ENCODE peak calls at places on chromosomes 7 and 10, in five cellular contexts. U, T, X, D and S are unnamed samples.

GRCh38 chr7:100803398-100804161 is 23.7 kb downstream of the EPHB4 start:
- DNase-seq in U (no peak), T (peak; percentile 85), X (peak; percentile 85), D (peak; percentile 63), S (peak; percentile 94)

GRCh38 chr7:82696631-82697030 is 253.1 kb upstream of the CACNA2D1 start:
- DNase-seq in U (no peak), T (no peak), X (no peak), D (no peak), S (no peak)

GRCh38 chr10:44293306-44293778 is 91.6 kb downstream of the CXCL12 start:
- DNase-seq in U (no peak), T (no peak), X (no peak), D (no peak), S (peak; percentile 38)

GRCh38 chr7:1091644-1092027 is 3.7 kb downstream of the GPER1 start:
- DNase-seq in U (no peak), T (no peak), X (no peak), D (no peak), S (no peak)

GRCh38 chr10:115660391-115660790 is 567.2 kb downstream of the ATRNL1 start:
- DNase-seq in U (no peak), T (no peak), X (no peak), D (no peak), S (no peak)

GRCh38 chr10:15370212-15370740 is 813 bp downstream of the FAM171A1 start:
- DNase-seq in U (peak; percentile 38), T (no peak), X (peak; percentile 10), D (no peak), S (peak; percentile 38)

GRCh38 chr10:132647424-132647823 is 109.8 kb downstream of the INPP5A start:
- DNase-seq in U (no peak), T (no peak), X (no peak), D (no peak), S (no peak)

GRCh38 chr10:5400843-5401242 is 3.8 kb downstream of the TUBAL3 start:
- DNase-seq in U (no peak), T (peak; percentile 76), X (no peak), D (no peak), S (no peak)

GRCh38 chr7:150951181-150951520 is 27.0 kb downstream of the KCNH2 start:
- DNase-seq in U (no peak), T (no peak), X (no peak), D (no peak), S (no peak)

GRCh38 chr10:96910488-96911395 is 78.6 kb downstream of the LCOR start:
- DNase-seq in U (no peak), T (peak; percentile 9), X (peak; percentile 18), D (no peak), S (peak; percentile 69)

GRCh38 chr10:44715081-44715480 is 196.1 kb upstream of the TMEM72 start:
- DNase-seq in U (no peak), T (no peak), X (no peak), D (no peak), S (peak; percentile 18)

GRCh38 chr10:93754761-93755160 is 3.0 kb upstream of the LGI1 start:
- DNase-seq in U (no peak), T (no peak), X (no peak), D (no peak), S (no peak)

GRCh38 chr10:33133557-33133956 is 175.5 kb upstream of the ITGB1 start:
- DNase-seq in U (no peak), T (no peak), X (no peak), D (no peak), S (no peak)

GRCh38 chr10:132422169-132422691 is 25.2 kb downstream of the PWWP2B start:
- DNase-seq in U (no peak), T (peak; percentile 77), X (no peak), D (no peak), S (no peak)

GRCh38 chr7:39312254-39312989 is 253.8 kb upstream of the YAE1 start:
- DNase-seq in U (no peak), T (no peak), X (no peak), D (no peak), S (no peak)

GRCh38 chr7:121137580-121137979 is 149.1 kb downstream of the CPED1 start:
- DNase-seq in U (no peak), T (no peak), X (no peak), D (no peak), S (no peak)

GRCh38 chr7:7639421-7639820 is 1.1 kb upstream of the UMAD1 start:
- DNase-seq in U (no peak), T (no peak), X (no peak), D (no peak), S (peak; percentile 3)

GRCh38 chr7:64887756-64888508 is 15.1 kb upstream of the ZNF273 start:
- DNase-seq in U (peak; percentile 62), T (peak; percentile 11), X (no peak), D (no peak), S (no peak)

GRCh38 chr10:48253970-48254657 is 20.4 kb downstream of the FRMPD2 start:
- DNase-seq in U (no peak), T (no peak), X (no peak), D (peak; percentile 73), S (peak; percentile 56)

GRCh38 chr7:16891338-16891737 is 9.6 kb upstream of the AGR3 start:
- DNase-seq in U (peak; percentile 64), T (no peak), X (peak; percentile 9), D (peak; percentile 29), S (peak; percentile 72)

GRCh38 chr10:47445720-47446119 is 38.2 kb downstream of the ANXA8 start:
- DNase-seq in U (no peak), T (no peak), X (no peak), D (no peak), S (no peak)

GRCh38 chr10:117987242-117987909 is 59.4 kb downstream of the RAB11FIP2 start:
- DNase-seq in U (no peak), T (no peak), X (no peak), D (no peak), S (no peak)

GRCh38 chr10:60664859-60665258 is 113.4 kb upstream of the CDK1 start:
- DNase-seq in U (no peak), T (no peak), X (no peak), D (no peak), S (no peak)

GRCh38 chr7:141562036-141562435 is 10.8 kb downstream of the AGK start:
- DNase-seq in U (no peak), T (no peak), X (no peak), D (no peak), S (no peak)

GRCh38 chr10:132011027-132011426 is 29.3 kb upstream of the BNIP3 start:
- DNase-seq in U (no peak), T (no peak), X (peak; percentile 31), D (no peak), S (no peak)

GRCh38 chr7:44727346-44728262 is 21.0 kb upstream of the ZMIZ2 start:
- DNase-seq in U (no peak), T (no peak), X (no peak), D (peak; percentile 67), S (peak; percentile 80)

GRCh38 chr7:134789967-134790685 is 10.7 kb downstream of the CALD1 start:
- DNase-seq in U (no peak), T (no peak), X (peak; percentile 68), D (no peak), S (peak; percentile 95)

GRCh38 chr7:70752794-70753241 is 379.1 kb upstream of the GALNT17 start:
- DNase-seq in U (no peak), T (peak; percentile 37), X (no peak), D (peak; percentile 39), S (no peak)

GRCh38 chr10:6542999-6543430 is 37.1 kb downstream of the PRKCQ start:
- DNase-seq in U (no peak), T (no peak), X (no peak), D (no peak), S (no peak)

GRCh38 chr10:103612462-103613365 is 119.2 kb downstream of the NEURL1 start:
- DNase-seq in U (no peak), T (no peak), X (no peak), D (peak; percentile 35), S (peak; percentile 78)

GRCh38 chr10:101367569-101368453 is 13.8 kb downstream of the BTRC start:
- DNase-seq in U (no peak), T (no peak), X (no peak), D (peak; percentile 20), S (peak; percentile 94)

GRCh38 chr10:102593074-102593803 is 51.0 kb upstream of the TRIM8 start:
- DNase-seq in U (no peak), T (no peak), X (no peak), D (no peak), S (peak; percentile 46)

GRCh38 chr10:30855131-30855530 is 176.5 kb downstream of the ZNF438 start:
- DNase-seq in U (no peak), T (no peak), X (no peak), D (no peak), S (no peak)

GRCh38 chr10:126212653-126213052 is 175.6 kb downstream of the ADAM12 start:
- DNase-seq in U (no peak), T (no peak), X (no peak), D (no peak), S (no peak)

GRCh38 chr7:103051520-103051919 is 23.1 kb downstream of the FBXL13 start:
- DNase-seq in U (no peak), T (no peak), X (no peak), D (no peak), S (no peak)

GRCh38 chr10:77566228-77566627 is 71.4 kb downstream of the KCNMA1 start:
- DNase-seq in U (no peak), T (no peak), X (no peak), D (no peak), S (no peak)

GRCh38 chr7:137820677-137821420 is 25.9 kb downstream of the DGKI start:
- DNase-seq in U (no peak), T (peak; percentile 89), X (peak; percentile 76), D (peak; percentile 31), S (peak; percentile 85)